ENCODE peak calls at places on chromosomes 1 and 21, in eight cellular contexts. O is astrocyte; I is HAP-1; K is CD4-positive, alpha-beta memory T cell; H is breast epithelium; B is CD4-positive, CD25-positive, alpha-beta regulatory T cell; X is cardiac muscle cell; P is fibroblast of lung. V is an unnamed sample.

GRCh38 chr1:89791064-89791721 is 29.6 kb upstream of the LRRC8D start:
- DNase-seq in O (no peak), I (no peak), K (no peak), H (no peak), B (no peak), X (no peak), P (no peak), V (no peak)

GRCh38 chr1:6554907-6555778 is at the start of gene TAS1R1:
- DNase-seq in O (no peak), I (no peak), K (no peak), H (peak; percentile 31), B (no peak), X (no peak), P (no peak), V (no peak)

GRCh38 chr1:47612816-47613215 is 175.0 kb downstream of the FOXD2 start:
- DNase-seq in O (no peak), I (no peak), K (no peak), H (no peak), B (no peak), X (no peak), P (no peak), V (no peak)

GRCh38 chr1:47432071-47433036 is 5.5 kb upstream of the FOXD2 start:
- DNase-seq in O (peak; percentile 30), I (peak; percentile 70), K (peak; percentile 60), H (peak; percentile 66), B (peak; percentile 67), X (peak; percentile 86), P (peak; percentile 74), V (peak; percentile 37)

GRCh38 chr1:21766210-21766609 is 16.7 kb downstream of the USP48 start:
- DNase-seq in O (no peak), I (no peak), K (no peak), H (no peak), B (no peak), X (no peak), P (no peak), V (no peak)

GRCh38 chr1:15355968-15356621 is 53.6 kb upstream of the EFHD2 start:
- DNase-seq in O (peak; percentile 93), I (no peak), K (no peak), H (no peak), B (no peak), X (no peak), P (peak; percentile 35), V (no peak)

GRCh38 chr1:111602974-111603373 is 16.6 kb upstream of the RAP1A start:
- DNase-seq in O (no peak), I (no peak), K (no peak), H (no peak), B (no peak), X (no peak), P (no peak), V (no peak)

GRCh38 chr1:111571987-111572386 is 47.6 kb upstream of the RAP1A start:
- DNase-seq in O (peak; percentile 72), I (no peak), K (no peak), H (no peak), B (no peak), X (peak; percentile 67), P (peak; percentile 58), V (no peak)

GRCh38 chr1:3350441-3351261 is 103.8 kb upstream of the ARHGEF16 start:
- DNase-seq in O (no peak), I (no peak), K (no peak), H (no peak), B (no peak), X (no peak), P (no peak), V (no peak)

GRCh38 chr1:183571678-183572268 is 18.5 kb downstream of the NCF2 start:
- DNase-seq in O (peak; percentile 35), I (no peak), K (no peak), H (no peak), B (no peak), X (no peak), P (peak; percentile 49), V (no peak)

GRCh38 chr1:220281159-220281574 is 8.9 kb upstream of the RAB3GAP2 start:
- DNase-seq in O (peak; percentile 14), I (no peak), K (no peak), H (no peak), B (no peak), X (peak; percentile 37), P (peak; percentile 62), V (no peak)

GRCh38 chr1:12387641-12388040 is 157.8 kb downstream of the VPS13D start:
- DNase-seq in O (peak; percentile 29), I (no peak), K (no peak), H (no peak), B (peak; percentile 3), X (no peak), P (peak; percentile 38), V (no peak)

GRCh38 chr21:17802568-17802967 is 16.6 kb downstream of the C21orf91 start:
- DNase-seq in O (peak; percentile 70), I (no peak), K (no peak), H (no peak), B (no peak), X (peak; percentile 22), P (peak; percentile 31), V (no peak)

GRCh38 chr1:248625166-248625565 is 9.7 kb downstream of the OR2T11 start:
- DNase-seq in O (no peak), I (no peak), K (no peak), H (no peak), B (no peak), X (no peak), P (no peak), V (no peak)

GRCh38 chr1:248618878-248619277 is 16.0 kb downstream of the OR2T11 start:
- DNase-seq in O (no peak), I (no peak), K (peak; percentile 32), H (peak; percentile 23), B (peak; percentile 14), X (peak; percentile 39), P (peak; percentile 0), V (no peak)

GRCh38 chr1:248618119-248618518 is 16.8 kb downstream of the OR2T11 start:
- DNase-seq in O (no peak), I (no peak), K (no peak), H (no peak), B (no peak), X (no peak), P (no peak), V (no peak)

GRCh38 chr1:248625971-248626370 is 8.9 kb downstream of the OR2T11 start:
- DNase-seq in O (no peak), I (no peak), K (no peak), H (no peak), B (no peak), X (no peak), P (no peak), V (no peak)

DNA sequence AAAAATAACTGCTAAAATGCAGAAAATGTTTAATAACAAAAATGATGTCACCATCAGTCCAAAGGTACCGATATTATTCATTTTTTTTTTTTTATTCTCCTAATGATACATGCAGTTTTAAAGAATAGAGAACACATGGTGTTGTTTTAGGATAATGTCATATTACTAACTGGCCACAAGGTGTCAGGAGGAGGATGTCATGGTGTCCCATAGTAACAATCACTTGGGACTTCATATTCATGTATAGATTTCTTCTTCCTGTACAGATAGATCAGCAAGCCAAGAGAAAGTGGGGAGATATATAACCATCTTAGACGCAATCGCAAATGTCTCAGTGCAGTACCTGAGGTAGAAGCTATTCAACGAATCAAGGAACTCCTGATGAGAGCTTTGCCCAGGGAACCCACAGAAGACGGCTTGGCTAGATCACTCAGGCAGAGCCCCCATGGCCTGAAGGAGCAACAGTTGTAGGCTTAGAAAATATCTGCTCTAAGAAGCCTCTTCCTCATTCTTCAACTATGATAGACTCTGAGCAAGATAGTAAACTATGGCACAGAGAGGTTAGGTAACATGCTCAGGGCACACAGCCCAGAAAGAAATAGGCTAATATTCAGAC is 12.3 kb downstream of the OR2T11 start:
- DNase-seq in O (peak; percentile 0), I (no peak), K (peak; percentile 19), H (no peak), B (peak; percentile 17), X (peak; percentile 42), P (peak; percentile 0), V (no peak)
- H3K9me3 ChIP-seq in O (peaks cover 7% of the 10 kb centered on the region), I (no peaks in the 10 kb centered on the region), K (no peaks in the 10 kb centered on the region), H (no peaks in the 10 kb centered on the region), B (no peaks in the 10 kb centered on the region), X (no peaks in the 10 kb centered on the region), P (no peaks in the 10 kb centered on the region), V (no peaks in the 10 kb centered on the region)

GRCh38 chr1:54826226-54826816 is 25.2 kb upstream of the TTC22 start:
- DNase-seq in O (no peak), I (no peak), K (no peak), H (peak; percentile 8), B (no peak), X (no peak), P (no peak), V (no peak)
- H3K9me3 ChIP-seq in O (peaks cover 4% of the 10 kb centered on the region), I (no peaks in the 10 kb centered on the region), K (no peaks in the 10 kb centered on the region), H (peaks cover 4% of the 10 kb centered on the region), B (peaks cover 26% of the 10 kb centered on the region), X (no peaks in the 10 kb centered on the region), P (no peaks in the 10 kb centered on the region), V (peaks cover 7% of the 10 kb centered on the region)

GRCh38 chr1:106613106-106613505 is 443.4 kb upstream of the PRMT6 start:
- DNase-seq in O (no peak), I (no peak), K (no peak), H (no peak), B (no peak), X (no peak), P (no peak), V (no peak)

GRCh38 chr1:106613861-106614260 is 442.6 kb upstream of the PRMT6 start:
- DNase-seq in O (no peak), I (no peak), K (no peak), H (no peak), B (no peak), X (no peak), P (no peak), V (no peak)

GRCh38 chr1:106619080-106619826 is 437.2 kb upstream of the PRMT6 start:
- DNase-seq in O (no peak), I (no peak), K (no peak), H (no peak), B (no peak), X (no peak), P (no peak), V (no peak)

GRCh38 chr1:106619827-106620134 is 436.7 kb upstream of the PRMT6 start:
- DNase-seq in O (no peak), I (no peak), K (no peak), H (no peak), B (no peak), X (no peak), P (no peak), V (no peak)

GRCh38 chr1:106615473-106615872 is 441.0 kb upstream of the PRMT6 start:
- DNase-seq in O (no peak), I (no peak), K (no peak), H (no peak), B (no peak), X (no peak), P (no peak), V (no peak)
- H3K9me3 ChIP-seq in O (no peaks in the 10 kb centered on the region), I (no peaks in the 10 kb centered on the region), K (no peaks in the 10 kb centered on the region), H (no peaks in the 10 kb centered on the region), B (no peaks in the 10 kb centered on the region), X (no peaks in the 10 kb centered on the region), P (no peaks in the 10 kb centered on the region), V (peaks cover 3% of the 10 kb centered on the region)

GRCh38 chr1:227654858-227655752 is 80.0 kb downstream of the JMJD4 start:
- DNase-seq in O (no peak), I (no peak), K (no peak), H (no peak), B (no peak), X (no peak), P (peak; percentile 1), V (no peak)

DNA sequence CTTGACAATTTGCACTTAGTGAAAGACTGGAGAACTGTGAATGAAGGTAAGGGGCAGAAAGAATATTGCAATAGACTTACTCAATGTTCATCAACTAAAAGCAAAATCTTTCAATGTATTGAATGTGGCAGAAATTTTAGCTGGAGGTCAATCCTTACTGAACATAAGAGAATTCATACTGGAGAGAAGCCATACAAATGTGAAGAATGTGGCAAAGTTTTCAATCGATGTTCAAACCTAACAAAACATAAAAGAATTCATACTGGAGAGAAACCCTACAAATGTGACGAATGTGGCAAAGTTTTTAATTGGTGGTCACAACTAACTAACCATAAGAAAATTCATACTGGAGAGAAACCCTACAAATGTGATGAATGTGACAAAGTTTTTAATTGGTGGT is 80.7 kb downstream of the JMJD4 start:
- DNase-seq in O (no peak), I (no peak), K (no peak), H (no peak), B (no peak), X (no peak), P (peak; percentile 2), V (no peak)
- H3K9me3 ChIP-seq in O (peaks cover 41% of the 10 kb centered on the region), I (peaks cover 28% of the 10 kb centered on the region), K (peaks cover 64% of the 10 kb centered on the region), H (peaks cover 79% of the 10 kb centered on the region), B (peaks cover 93% of the 10 kb centered on the region), X (peaks cover 22% of the 10 kb centered on the region), P (peaks cover 5% of the 10 kb centered on the region), V (peaks cover 51% of the 10 kb centered on the region)

V was measured in T-helper 17 cell.